ENCODE peak calls at places on chromosomes 16 and 17, in five cellular contexts. R is neuronal stem cell, Z is H1, K is trophoblast cell, W is IMR-90. M is an unnamed sample.
A peak's percentile ranks its signal among the peaks of the same experiment; 100 is the strongest.

GRCh38 chr17:68829211-68829610 is 126.0 kb downstream of the ABCA8 start:
- DNase-seq in Z (no peak), R (no peak), W (no peak), K (no peak), M (no peak)

GRCh38 chr16:10806698-10807097 is 11.9 kb downstream of the TVP23A start:
- DNase-seq in Z (no peak), K (no peak), R (no peak), W (no peak), M (no peak)

GRCh38 chr16:3187798-3188674 is at the start of gene OR1F1:
- DNase-seq in R (no peak), W (peak; percentile 80), Z (peak; percentile 83), K (peak; percentile 44), M (peak; percentile 88)

GRCh38 chr16:1793578-1794220 is at the start of gene IGFALS:
- DNase-seq in W (no peak), R (no peak), Z (no peak), K (no peak), M (no peak)

GRCh38 chr16:5016967-5017677 is 16.6 kb downstream of the NAGPA start:
- DNase-seq in K (no peak), W (no peak), R (no peak), Z (no peak), M (no peak)

GRCh38 chr17:4345569-4345968 is 20.9 kb downstream of the UBE2G1 start:
- DNase-seq in Z (no peak), K (no peak), W (no peak), R (no peak), M (no peak)

GRCh38 chr17:57868007-57868774 is 18.3 kb upstream of the MRPS23 start:
- DNase-seq in W (peak; percentile 94), R (peak; percentile 56), Z (peak; percentile 71), K (peak; percentile 41), M (peak; percentile 93)

GRCh38 chr17:50051082-50051576 is 4.8 kb upstream of the ITGA3 start:
- DNase-seq in W (peak; percentile 88), Z (no peak), K (peak; percentile 86), R (no peak), M (peak; percentile 92)

GRCh38 chr17:49132699-49133364 is at the start of gene B4GALNT2:
- DNase-seq in R (no peak), K (peak; percentile 41), W (no peak), Z (peak; percentile 71), M (peak; percentile 33)

GRCh38 chr17:1764274-1764673 is 2.4 kb downstream of the SERPINF1 start:
- DNase-seq in K (no peak), Z (no peak), W (peak; percentile 87), R (no peak), M (no peak)

GRCh38 chr17:41792835-41793748 is 6.6 kb upstream of the JUP start:
- DNase-seq in R (no peak), K (peak; percentile 95), W (peak; percentile 60), Z (no peak), M (peak; percentile 90)

GRCh38 chr16:86449377-86450095 is 60.8 kb upstream of the FOXF1 start:
- DNase-seq in R (no peak), W (no peak), K (no peak), Z (no peak), M (no peak)

GRCh38 chr16:11121909-11122692 is 133.9 kb downstream of the SOCS1 start:
- DNase-seq in K (no peak), R (no peak), Z (no peak), W (no peak), M (no peak)

GRCh38 chr17:40122944-40123810 is 1.4 kb downstream of the MSL1 start:
- DNase-seq in Z (peak; percentile 85), K (no peak), W (peak; percentile 30), R (no peak), M (peak; percentile 88)

GRCh38 chr16:67441289-67441753 is 10.4 kb downstream of the HSD11B2 start:
- DNase-seq in K (no peak), R (no peak), Z (no peak), W (no peak), M (no peak)

GRCh38 chr17:869567-870530 is 87.7 kb downstream of the MRM3 start:
- DNase-seq in R (no peak), Z (no peak), K (peak; percentile 41), W (peak; percentile 76), M (peak; percentile 77)

GRCh38 chr17:61248399-61248798 is 151.2 kb upstream of the TBX2 start:
- DNase-seq in W (peak; percentile 55), R (no peak), K (no peak), Z (no peak), M (no peak)

GRCh38 chr17:681738-682137 is 32.9 kb downstream of the VPS53 start:
- DNase-seq in Z (no peak), K (peak; percentile 52), R (peak; percentile 27), W (peak; percentile 87), M (peak; percentile 56)

GRCh38 chr17:2235792-2236365 is 67.7 kb downstream of the SMG6 start:
- DNase-seq in W (no peak), K (no peak), Z (no peak), R (no peak), M (no peak)

GRCh38 chr17:9976283-9977009 is 71.4 kb upstream of the RCVRN start:
- DNase-seq in Z (no peak), R (no peak), K (no peak), W (no peak), M (no peak)

GRCh38 chr17:76586741-76587487 is 1.3 kb upstream of the ST6GALNAC2 start:
- DNase-seq in Z (no peak), K (no peak), R (no peak), W (no peak), M (peak; percentile 51)

GRCh38 chr16:19005561-19006445 is 22.1 kb downstream of the TMC7 start:
- DNase-seq in Z (peak; percentile 54), R (no peak), W (peak; percentile 27), K (no peak), M (no peak)

GRCh38 chr16:54620197-54620596 is 310.5 kb upstream of the IRX5 start:
- DNase-seq in K (no peak), W (no peak), R (no peak), Z (no peak), M (no peak)

GRCh38 chr17:2707721-2708584 is 3.6 kb downstream of the CLUH start:
- DNase-seq in W (no peak), R (no peak), Z (peak; percentile 81), K (no peak), M (peak; percentile 60)

GRCh38 chr17:68428498-68429172 is 28.7 kb downstream of the WIPI1 start:
- DNase-seq in R (no peak), Z (no peak), W (no peak), K (no peak), M (no peak)

GRCh38 chr17:69069289-69069688 is 8.6 kb upstream of the ABCA9 start:
- DNase-seq in K (no peak), R (no peak), W (no peak), Z (no peak), M (peak; percentile 10)

GRCh38 chr16:75099738-75100615 is 16.6 kb downstream of the LDHD start:
- DNase-seq in K (no peak), W (no peak), Z (no peak), R (no peak), M (peak; percentile 54)

GRCh38 chr17:74776990-74777389 is 845 bp upstream of the NAT9 start:
- DNase-seq in W (no peak), K (no peak), Z (no peak), R (no peak), M (peak; percentile 56)

GRCh38 chr17:74773871-74774286 is 2.3 kb downstream of the NAT9 start:
- DNase-seq in R (no peak), K (no peak), W (peak; percentile 55), Z (no peak), M (no peak)

GRCh38 chr17:74777884-74778490 is 1.8 kb upstream of the NAT9 start:
- DNase-seq in K (peak; percentile 77), W (no peak), Z (no peak), R (no peak), M (no peak)

GRCh38 chr17:74775409-74776043 is 619 bp downstream of the NAT9 start:
- DNase-seq in Z (no peak), W (no peak), K (no peak), R (no peak), M (no peak)

DNA sequence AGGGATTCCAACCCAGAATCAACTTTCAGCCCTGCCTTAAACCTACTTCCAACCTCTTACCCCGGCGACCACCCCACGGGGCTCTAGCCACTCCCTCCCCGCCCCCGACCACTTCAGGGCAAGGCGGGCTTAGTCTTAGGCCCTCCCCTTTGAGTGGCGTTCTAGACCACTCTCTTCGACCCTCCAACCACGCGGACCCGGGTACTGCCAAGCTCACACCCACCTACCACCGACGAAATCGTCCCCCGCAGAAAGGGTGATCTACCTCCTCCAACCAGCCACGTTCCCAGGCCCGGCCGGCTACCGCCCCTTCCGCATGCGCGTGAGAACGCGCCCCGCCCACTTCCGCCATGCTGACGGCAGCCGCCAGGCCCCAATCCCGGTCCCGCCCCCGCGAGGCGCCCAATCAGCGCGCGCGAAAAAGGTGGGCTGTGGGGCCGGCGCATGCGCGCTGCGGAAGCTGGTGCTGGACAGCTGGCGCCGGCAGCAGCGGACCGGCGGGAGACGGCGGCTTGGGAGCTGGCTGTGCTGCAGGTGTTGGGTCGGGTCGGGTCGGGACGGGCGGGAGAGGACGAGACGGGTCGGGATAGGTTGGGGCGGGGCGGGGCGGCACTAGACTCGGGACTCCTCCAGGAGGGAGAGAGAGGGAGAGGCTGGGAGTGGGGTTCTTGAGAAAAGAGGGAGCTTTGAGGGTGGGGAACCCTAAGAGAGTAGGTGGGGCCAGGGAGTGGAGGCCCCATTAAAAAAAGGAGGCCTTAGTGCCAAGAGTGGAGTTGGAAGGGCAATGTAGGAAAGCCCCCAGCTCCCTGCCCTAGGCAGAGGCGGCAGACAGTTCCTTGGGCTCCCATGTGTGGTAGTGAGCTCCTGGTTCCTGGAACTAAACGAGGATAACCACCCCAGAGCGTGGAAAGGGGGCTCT is at the start of gene NAT9:
- DNase-seq in K (peak; percentile 98), W (peak; percentile 92), Z (peak; percentile 100), R (peak; percentile 96), M (peak; percentile 98)
- H2BK5ac ChIP-seq in K (peak within 1 kb of the TSS; percentile 85), W (peak within 1 kb of the TSS; percentile 81), Z (peak within 1 kb of the TSS; percentile 90), R (peak within 1 kb of the TSS; percentile 49), M (peak within 1 kb of the TSS; percentile 31)

DNA sequence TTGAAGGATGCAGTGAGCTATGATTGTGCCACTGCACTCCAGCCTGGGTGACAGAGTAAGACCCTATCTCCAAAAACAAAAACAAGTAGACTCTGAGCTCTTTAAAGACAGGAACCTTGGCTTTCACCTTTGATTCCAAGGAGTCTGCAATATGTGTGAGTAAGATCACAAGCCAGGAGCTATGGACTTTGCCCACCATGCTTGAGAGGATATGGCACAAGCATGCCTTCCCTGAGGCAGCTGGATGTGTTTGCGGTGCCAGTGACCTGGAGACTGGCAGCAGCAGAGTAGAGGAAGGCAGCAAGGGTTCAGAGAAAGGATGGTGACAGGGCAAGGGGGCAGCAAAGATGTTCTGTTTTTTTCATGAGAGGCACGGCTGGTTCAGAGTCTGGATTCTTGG is 14.5 kb upstream of the PRKCA start:
- DNase-seq in W (no peak), R (no peak), Z (no peak), K (no peak), M (no peak)
- H3K4me3 ChIP-seq in W (no peak overlapping the region), R (no peak overlapping the region), Z (no peak overlapping the region), K (no peak overlapping the region), M (no peak overlapping the region)

DNA sequence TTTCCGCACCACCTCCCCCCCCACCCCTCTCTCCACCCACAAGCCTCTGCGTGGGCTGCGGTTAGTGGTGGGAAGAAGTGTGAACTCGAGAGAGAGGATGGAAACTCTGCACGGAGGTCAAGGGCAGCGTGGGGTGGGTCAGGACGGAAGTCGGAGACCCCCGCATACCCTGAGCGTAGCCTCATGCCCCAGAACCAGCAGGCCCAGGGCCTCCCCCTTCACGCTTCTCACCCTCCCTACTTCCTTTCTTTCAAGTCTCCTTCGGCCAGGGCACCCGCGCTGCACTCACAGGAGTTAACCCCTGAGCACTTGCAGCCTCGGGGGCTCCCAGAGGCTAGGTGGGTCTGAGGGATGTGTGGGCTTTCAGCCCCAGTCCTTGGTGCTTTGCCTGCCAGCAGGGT is 9.2 kb downstream of the TBKBP1 start:
- DNase-seq in R (no peak), W (no peak), Z (no peak), K (no peak), M (no peak)
- H3K4me1 ChIP-seq in R (peaks cover 23% of the 10 kb centered on the region), W (no peaks in the 10 kb centered on the region), Z (no peaks in the 10 kb centered on the region), K (no peaks in the 10 kb centered on the region), M (peaks cover 20% of the 10 kb centered on the region)

GRCh38 chr16:89315791-89316581 is 98.5 kb downstream of the ZNF778 start:
- DNase-seq in K (no peak), R (no peak), Z (no peak), W (peak; percentile 89), M (no peak)
- H2BK5ac ChIP-seq in K (no peak overlapping the region), R (no peak overlapping the region), Z (peak overlapping the region; percentile 73), W (peak overlapping the region; percentile 74), M (no peak overlapping the region)